ENCODE peak calls at places on chromosomes 13 and 19, in nine cellular contexts. One of them, this sample, is unnamed.

GRCh38 chr13:97758317-97758716 is 195.2 kb upstream of the IPO5 start:
- DNase-seq in mammary epithelial cell: no peak
- DNase-seq in lung: no peak
- DNase-seq in T-cell: no peak
- DNase-seq in BJ: no peak
- DNase-seq in H54: no peak
- DNase-seq in tibial nerve: no peak
- DNase-seq in mesenteric fat pad: no peak
- DNase-seq in activated T-cell treated with anti-CD3 and anti-CD28 coated beads, Interleukin-2, amount 50 U/mL, for 72 hours: no peak
- DNase-seq in this sample: no peak

GRCh38 chr13:19345916-19346422 is 164.3 kb upstream of the TUBA3C start:
- DNase-seq in lung: no peak
- DNase-seq in tibial nerve: no peak
- DNase-seq in activated T-cell treated with anti-CD3 and anti-CD28 coated beads, Interleukin-2, amount 50 U/mL, for 72 hours: no peak
- DNase-seq in T-cell: no peak
- DNase-seq in mesenteric fat pad: no peak
- DNase-seq in H54: no peak
- DNase-seq in BJ: no peak
- DNase-seq in mammary epithelial cell: no peak
- DNase-seq in this sample: no peak

GRCh38 chr19:720691-721160 is 12.0 kb downstream of the PALM start:
- DNase-seq in BJ: no peak
- DNase-seq in T-cell: no peak
- DNase-seq in mammary epithelial cell: no peak
- DNase-seq in tibial nerve: no peak
- DNase-seq in lung: no peak
- DNase-seq in H54: no peak
- DNase-seq in mesenteric fat pad: no peak
- DNase-seq in activated T-cell treated with anti-CD3 and anti-CD28 coated beads, Interleukin-2, amount 50 U/mL, for 72 hours: no peak
- DNase-seq in this sample: no peak

GRCh38 chr13:93249259-93249917 is 22.8 kb downstream of the GPC6 start:
- DNase-seq in H54: peak
- DNase-seq in activated T-cell treated with anti-CD3 and anti-CD28 coated beads, Interleukin-2, amount 50 U/mL, for 72 hours: no peak
- DNase-seq in BJ: no peak
- DNase-seq in mesenteric fat pad: no peak
- DNase-seq in mammary epithelial cell: peak
- DNase-seq in tibial nerve: no peak
- DNase-seq in T-cell: no peak
- DNase-seq in lung: no peak
- DNase-seq in this sample: no peak

GRCh38 chr13:100512422-100512821 is 76.2 kb downstream of the GGACT start:
- DNase-seq in mesenteric fat pad: no peak
- DNase-seq in H54: peak
- DNase-seq in lung: no peak
- DNase-seq in tibial nerve: no peak
- DNase-seq in activated T-cell treated with anti-CD3 and anti-CD28 coated beads, Interleukin-2, amount 50 U/mL, for 72 hours: no peak
- DNase-seq in mammary epithelial cell: no peak
- DNase-seq in BJ: no peak
- DNase-seq in T-cell: no peak
- DNase-seq in this sample: no peak

GRCh38 chr19:30388327-30388726 is 16.1 kb downstream of the ZNF536 start:
- DNase-seq in tibial nerve: no peak
- DNase-seq in mesenteric fat pad: peak
- DNase-seq in mammary epithelial cell: no peak
- DNase-seq in activated T-cell treated with anti-CD3 and anti-CD28 coated beads, Interleukin-2, amount 50 U/mL, for 72 hours: no peak
- DNase-seq in H54: no peak
- DNase-seq in lung: peak
- DNase-seq in T-cell: no peak
- DNase-seq in BJ: no peak
- DNase-seq in this sample: no peak

GRCh38 chr19:17605761-17606745 is 50.6 kb downstream of the COLGALT1 start:
- DNase-seq in mammary epithelial cell: peak
- DNase-seq in T-cell: peak
- DNase-seq in mesenteric fat pad: peak
- DNase-seq in tibial nerve: peak
- DNase-seq in BJ: peak
- DNase-seq in lung: peak
- DNase-seq in H54: peak
- DNase-seq in activated T-cell treated with anti-CD3 and anti-CD28 coated beads, Interleukin-2, amount 50 U/mL, for 72 hours: peak
- DNase-seq in this sample: no peak

GRCh38 chr13:77946522-77946921 is 27.9 kb upstream of the EDNRB start:
- DNase-seq in tibial nerve: no peak
- DNase-seq in lung: no peak
- DNase-seq in H54: no peak
- DNase-seq in activated T-cell treated with anti-CD3 and anti-CD28 coated beads, Interleukin-2, amount 50 U/mL, for 72 hours: no peak
- DNase-seq in mammary epithelial cell: no peak
- DNase-seq in BJ: no peak
- DNase-seq in mesenteric fat pad: no peak
- DNase-seq in T-cell: no peak
- DNase-seq in this sample: no peak

GRCh38 chr19:29724102-29724641 is 9.1 kb upstream of the C19orf12 start:
- DNase-seq in tibial nerve: no peak
- DNase-seq in T-cell: no peak
- DNase-seq in BJ: no peak
- DNase-seq in mammary epithelial cell: no peak
- DNase-seq in activated T-cell treated with anti-CD3 and anti-CD28 coated beads, Interleukin-2, amount 50 U/mL, for 72 hours: peak
- DNase-seq in mesenteric fat pad: no peak
- DNase-seq in H54: no peak
- DNase-seq in lung: no peak
- DNase-seq in this sample: peak

GRCh38 chr19:56837004-56837403 is 3.5 kb downstream of the PEG3 start:
- DNase-seq in BJ: no peak
- DNase-seq in tibial nerve: no peak
- DNase-seq in mesenteric fat pad: no peak
- DNase-seq in H54: no peak
- DNase-seq in lung: no peak
- DNase-seq in mammary epithelial cell: no peak
- DNase-seq in T-cell: no peak
- DNase-seq in activated T-cell treated with anti-CD3 and anti-CD28 coated beads, Interleukin-2, amount 50 U/mL, for 72 hours: no peak
- DNase-seq in this sample: no peak

GRCh38 chr13:79492918-79493594 is 12.1 kb downstream of the NDFIP2 start:
- DNase-seq in lung: no peak
- DNase-seq in tibial nerve: no peak
- DNase-seq in mesenteric fat pad: no peak
- DNase-seq in H54: no peak
- DNase-seq in T-cell: no peak
- DNase-seq in BJ: no peak
- DNase-seq in mammary epithelial cell: no peak
- DNase-seq in activated T-cell treated with anti-CD3 and anti-CD28 coated beads, Interleukin-2, amount 50 U/mL, for 72 hours: no peak
- DNase-seq in this sample: no peak

GRCh38 chr19:30237146-30237545 is 135.0 kb upstream of the ZNF536 start:
- DNase-seq in mesenteric fat pad: no peak
- DNase-seq in lung: no peak
- DNase-seq in tibial nerve: no peak
- DNase-seq in activated T-cell treated with anti-CD3 and anti-CD28 coated beads, Interleukin-2, amount 50 U/mL, for 72 hours: no peak
- DNase-seq in BJ: no peak
- DNase-seq in H54: no peak
- DNase-seq in T-cell: no peak
- DNase-seq in mammary epithelial cell: no peak
- DNase-seq in this sample: no peak

GRCh38 chr19:756232-756631 is 5.3 kb downstream of the MISP start:
- DNase-seq in mesenteric fat pad: no peak
- DNase-seq in activated T-cell treated with anti-CD3 and anti-CD28 coated beads, Interleukin-2, amount 50 U/mL, for 72 hours: no peak
- DNase-seq in H54: peak
- DNase-seq in mammary epithelial cell: peak
- DNase-seq in tibial nerve: no peak
- DNase-seq in lung: no peak
- DNase-seq in BJ: no peak
- DNase-seq in T-cell: no peak
- DNase-seq in this sample: peak

GRCh38 chr19:50794074-50794777 is 4.0 kb downstream of the ACP4 start:
- DNase-seq in BJ: no peak
- DNase-seq in lung: no peak
- DNase-seq in H54: no peak
- DNase-seq in tibial nerve: no peak
- DNase-seq in activated T-cell treated with anti-CD3 and anti-CD28 coated beads, Interleukin-2, amount 50 U/mL, for 72 hours: peak
- DNase-seq in T-cell: no peak
- DNase-seq in mesenteric fat pad: no peak
- DNase-seq in mammary epithelial cell: peak
- DNase-seq in this sample: peak

GRCh38 chr19:33796164-33797100 is at the start of gene KCTD15:
- DNase-seq in tibial nerve: no peak
- DNase-seq in mammary epithelial cell: peak
- DNase-seq in mesenteric fat pad: no peak
- DNase-seq in activated T-cell treated with anti-CD3 and anti-CD28 coated beads, Interleukin-2, amount 50 U/mL, for 72 hours: peak
- DNase-seq in H54: no peak
- DNase-seq in lung: no peak
- DNase-seq in T-cell: no peak
- DNase-seq in BJ: no peak
- DNase-seq in this sample: peak

GRCh38 chr19:1076951-1077350 is 10.0 kb downstream of the ARHGAP45 start:
- DNase-seq in mammary epithelial cell: peak
- DNase-seq in tibial nerve: no peak
- DNase-seq in mesenteric fat pad: no peak
- DNase-seq in H54: no peak
- DNase-seq in lung: peak
- DNase-seq in T-cell: peak
- DNase-seq in activated T-cell treated with anti-CD3 and anti-CD28 coated beads, Interleukin-2, amount 50 U/mL, for 72 hours: peak
- DNase-seq in BJ: no peak
- DNase-seq in this sample: no peak

GRCh38 chr19:43501661-43502418 is 2.7 kb downstream of the PHLDB3 start:
- DNase-seq in tibial nerve: no peak
- DNase-seq in H54: no peak
- DNase-seq in mammary epithelial cell: no peak
- DNase-seq in BJ: no peak
- DNase-seq in T-cell: no peak
- DNase-seq in lung: no peak
- DNase-seq in mesenteric fat pad: no peak
- DNase-seq in activated T-cell treated with anti-CD3 and anti-CD28 coated beads, Interleukin-2, amount 50 U/mL, for 72 hours: no peak
- DNase-seq in this sample: no peak